ENCODE peak calls at places on chromosomes 13 and 19, in nine cellular contexts. One of them, this sample, is unnamed.

GRCh38 chr13:110713981-110714797 is 689 bp downstream of the ING1 start:
- DNase-seq in psoas muscle: peak
- DNase-seq in colonic mucosa: peak
- DNase-seq in pancreas: peak
- DNase-seq in omental fat pad: no peak
- DNase-seq in lower lobe of right lung: peak
- DNase-seq in WTC11: peak
- DNase-seq in LNCaP clone FGC: no peak
- DNase-seq in cardiac fibroblast: peak
- DNase-seq in this sample: no peak

GRCh38 chr13:94765814-94766213 is 53.5 kb upstream of the SOX21 start:
- DNase-seq in lower lobe of right lung: no peak
- DNase-seq in pancreas: no peak
- DNase-seq in cardiac fibroblast: no peak
- DNase-seq in LNCaP clone FGC: no peak
- DNase-seq in WTC11: peak
- DNase-seq in colonic mucosa: no peak
- DNase-seq in psoas muscle: no peak
- DNase-seq in omental fat pad: no peak
- DNase-seq in this sample: no peak

GRCh38 chr19:1064661-1065605 is 2.0 kb upstream of the ARHGAP45 start:
- DNase-seq in colonic mucosa: peak
- DNase-seq in cardiac fibroblast: peak
- DNase-seq in omental fat pad: no peak
- DNase-seq in psoas muscle: peak
- DNase-seq in lower lobe of right lung: peak
- DNase-seq in pancreas: no peak
- DNase-seq in LNCaP clone FGC: no peak
- DNase-seq in WTC11: peak
- DNase-seq in this sample: no peak

GRCh38 chr19:45528744-45529453 is 21.6 kb downstream of the VASP start:
- DNase-seq in omental fat pad: no peak
- DNase-seq in pancreas: peak
- DNase-seq in cardiac fibroblast: peak
- DNase-seq in psoas muscle: peak
- DNase-seq in lower lobe of right lung: peak
- DNase-seq in colonic mucosa: peak
- DNase-seq in WTC11: peak
- DNase-seq in LNCaP clone FGC: no peak
- DNase-seq in this sample: no peak

GRCh38 chr19:28497137-28497536 is 715.8 kb downstream of the UQCRFS1 start:
- DNase-seq in colonic mucosa: no peak
- DNase-seq in psoas muscle: no peak
- DNase-seq in omental fat pad: no peak
- DNase-seq in cardiac fibroblast: no peak
- DNase-seq in pancreas: no peak
- DNase-seq in WTC11: no peak
- DNase-seq in lower lobe of right lung: no peak
- DNase-seq in LNCaP clone FGC: no peak
- DNase-seq in this sample: no peak

GRCh38 chr13:28052945-28053344 is 47.4 kb downstream of the FLT3 start:
- DNase-seq in omental fat pad: no peak
- DNase-seq in psoas muscle: no peak
- DNase-seq in LNCaP clone FGC: no peak
- DNase-seq in colonic mucosa: no peak
- DNase-seq in lower lobe of right lung: no peak
- DNase-seq in WTC11: no peak
- DNase-seq in cardiac fibroblast: no peak
- DNase-seq in pancreas: no peak
- DNase-seq in this sample: no peak

GRCh38 chr13:70755411-70755810 is 647.2 kb upstream of the KLHL1 start:
- DNase-seq in psoas muscle: no peak
- DNase-seq in omental fat pad: no peak
- DNase-seq in pancreas: no peak
- DNase-seq in cardiac fibroblast: no peak
- DNase-seq in LNCaP clone FGC: no peak
- DNase-seq in lower lobe of right lung: no peak
- DNase-seq in WTC11: no peak
- DNase-seq in colonic mucosa: no peak
- DNase-seq in this sample: no peak

GRCh38 chr13:61727714-61728275 is 312.1 kb upstream of the PCDH20 start:
- DNase-seq in omental fat pad: no peak
- DNase-seq in psoas muscle: no peak
- DNase-seq in pancreas: no peak
- DNase-seq in colonic mucosa: no peak
- DNase-seq in lower lobe of right lung: no peak
- DNase-seq in LNCaP clone FGC: no peak
- DNase-seq in WTC11: no peak
- DNase-seq in cardiac fibroblast: peak
- DNase-seq in this sample: no peak

GRCh38 chr13:112056284-112056727 is 10.6 kb upstream of the SOX1 start:
- DNase-seq in psoas muscle: no peak
- DNase-seq in LNCaP clone FGC: no peak
- DNase-seq in pancreas: no peak
- DNase-seq in lower lobe of right lung: no peak
- DNase-seq in cardiac fibroblast: no peak
- DNase-seq in omental fat pad: no peak
- DNase-seq in WTC11: peak
- DNase-seq in colonic mucosa: no peak
- DNase-seq in this sample: peak

GRCh38 chr19:42508892-42509444 is 19.3 kb downstream of the CEACAM1 start:
- DNase-seq in omental fat pad: no peak
- DNase-seq in pancreas: no peak
- DNase-seq in lower lobe of right lung: no peak
- DNase-seq in WTC11: no peak
- DNase-seq in psoas muscle: no peak
- DNase-seq in LNCaP clone FGC: no peak
- DNase-seq in cardiac fibroblast: no peak
- DNase-seq in colonic mucosa: no peak
- DNase-seq in this sample: no peak

GRCh38 chr13:93775507-93776108 is 549.0 kb downstream of the GPC6 start:
- DNase-seq in lower lobe of right lung: no peak
- DNase-seq in pancreas: no peak
- DNase-seq in WTC11: no peak
- DNase-seq in LNCaP clone FGC: no peak
- DNase-seq in colonic mucosa: no peak
- DNase-seq in omental fat pad: no peak
- DNase-seq in psoas muscle: no peak
- DNase-seq in cardiac fibroblast: peak
- DNase-seq in this sample: no peak

GRCh38 chr19:46659151-46660007 is 1.6 kb downstream of the DACT3 start:
- DNase-seq in pancreas: no peak
- DNase-seq in WTC11: peak
- DNase-seq in omental fat pad: no peak
- DNase-seq in lower lobe of right lung: peak
- DNase-seq in cardiac fibroblast: no peak
- DNase-seq in colonic mucosa: peak
- DNase-seq in LNCaP clone FGC: no peak
- DNase-seq in psoas muscle: peak
- DNase-seq in this sample: no peak

GRCh38 chr19:47444388-47444821 is 25.1 kb upstream of the MEIS3 start:
- DNase-seq in psoas muscle: no peak
- DNase-seq in lower lobe of right lung: no peak
- DNase-seq in cardiac fibroblast: no peak
- DNase-seq in omental fat pad: no peak
- DNase-seq in WTC11: peak
- DNase-seq in pancreas: no peak
- DNase-seq in colonic mucosa: no peak
- DNase-seq in LNCaP clone FGC: no peak
- DNase-seq in this sample: no peak

GRCh38 chr13:33244210-33244906 is 41.2 kb downstream of the STARD13 start:
- DNase-seq in LNCaP clone FGC: no peak
- DNase-seq in cardiac fibroblast: no peak
- DNase-seq in lower lobe of right lung: no peak
- DNase-seq in pancreas: no peak
- DNase-seq in psoas muscle: no peak
- DNase-seq in omental fat pad: no peak
- DNase-seq in WTC11: no peak
- DNase-seq in colonic mucosa: no peak
- DNase-seq in this sample: no peak

GRCh38 chr13:29865934-29866333 is 15.5 kb upstream of the UBL3 start:
- DNase-seq in WTC11: no peak
- DNase-seq in colonic mucosa: peak
- DNase-seq in omental fat pad: no peak
- DNase-seq in lower lobe of right lung: no peak
- DNase-seq in LNCaP clone FGC: no peak
- DNase-seq in cardiac fibroblast: no peak
- DNase-seq in pancreas: no peak
- DNase-seq in psoas muscle: no peak
- DNase-seq in this sample: no peak

GRCh38 chr19:40424637-40425449 is 949 bp downstream of the SERTAD1 start:
- DNase-seq in psoas muscle: no peak
- DNase-seq in lower lobe of right lung: no peak
- DNase-seq in pancreas: no peak
- DNase-seq in LNCaP clone FGC: no peak
- DNase-seq in omental fat pad: no peak
- DNase-seq in WTC11: no peak
- DNase-seq in cardiac fibroblast: peak
- DNase-seq in colonic mucosa: peak
- DNase-seq in this sample: no peak

GRCh38 chr19:35549174-35549788 is 3.9 kb downstream of the TMEM147 start:
- DNase-seq in LNCaP clone FGC: no peak
- DNase-seq in omental fat pad: no peak
- DNase-seq in pancreas: peak
- DNase-seq in lower lobe of right lung: no peak
- DNase-seq in cardiac fibroblast: peak
- DNase-seq in psoas muscle: no peak
- DNase-seq in WTC11: peak
- DNase-seq in colonic mucosa: peak
- DNase-seq in this sample: no peak

GRCh38 chr19:57560049-57560491 is 407 bp upstream of the ZNF550 start:
- DNase-seq in omental fat pad: no peak
- DNase-seq in cardiac fibroblast: peak
- DNase-seq in colonic mucosa: no peak
- DNase-seq in psoas muscle: peak
- DNase-seq in LNCaP clone FGC: no peak
- DNase-seq in pancreas: peak
- DNase-seq in WTC11: no peak
- DNase-seq in lower lobe of right lung: peak
- DNase-seq in this sample: no peak

GRCh38 chr13:51588406-51588949 is 4.2 kb downstream of the WDFY2 start:
- DNase-seq in cardiac fibroblast: no peak
- DNase-seq in pancreas: no peak
- DNase-seq in LNCaP clone FGC: no peak
- DNase-seq in psoas muscle: no peak
- DNase-seq in omental fat pad: no peak
- DNase-seq in colonic mucosa: no peak
- DNase-seq in WTC11: no peak
- DNase-seq in lower lobe of right lung: no peak
- DNase-seq in this sample: no peak

GRCh38 chr13:113005076-113005865 is 36.3 kb downstream of the MCF2L start:
- DNase-seq in omental fat pad: no peak
- DNase-seq in WTC11: no peak
- DNase-seq in cardiac fibroblast: no peak
- DNase-seq in colonic mucosa: no peak
- DNase-seq in lower lobe of right lung: no peak
- DNase-seq in psoas muscle: no peak
- DNase-seq in LNCaP clone FGC: no peak
- DNase-seq in pancreas: no peak
- DNase-seq in this sample: no peak

GRCh38 chr13:108496364-108497215 is 132.8 kb upstream of the MYO16 start:
- DNase-seq in colonic mucosa: no peak
- DNase-seq in psoas muscle: no peak
- DNase-seq in cardiac fibroblast: peak
- DNase-seq in LNCaP clone FGC: no peak
- DNase-seq in lower lobe of right lung: no peak
- DNase-seq in WTC11: no peak
- DNase-seq in pancreas: no peak
- DNase-seq in omental fat pad: no peak
- DNase-seq in this sample: no peak
- TF ChIP-seq CTCF in colonic mucosa: no peak
- TF ChIP-seq CTCF in psoas muscle: no peak
- TF ChIP-seq CTCF in cardiac fibroblast: no peak
- TF ChIP-seq CTCF in LNCaP clone FGC: no peak
- TF ChIP-seq CTCF in lower lobe of right lung: no peak
- TF ChIP-seq CTCF in WTC11: no peak
- TF ChIP-seq CTCF in pancreas: no peak
- TF ChIP-seq CTCF in omental fat pad: no peak
- TF ChIP-seq CTCF in this sample: no peak

DNA sequence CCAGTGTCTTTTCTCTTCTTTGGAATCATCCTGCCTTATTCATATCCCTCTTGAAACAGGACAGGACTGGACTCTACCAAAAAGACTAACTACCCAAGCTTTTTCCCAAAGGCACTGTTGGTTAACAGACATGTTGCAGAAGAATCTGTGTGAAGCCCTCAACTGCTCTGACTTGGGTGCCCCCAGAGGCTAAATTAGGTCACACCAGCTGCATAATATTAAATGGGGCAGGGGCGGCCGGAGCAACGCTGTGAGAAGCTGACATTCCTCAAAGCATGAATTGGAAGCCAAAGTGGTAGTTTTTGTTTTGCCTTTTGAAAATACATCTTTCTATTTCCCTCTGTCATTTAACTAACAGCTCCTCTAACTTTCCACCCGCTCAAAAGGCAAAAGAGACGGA is 185.9 kb downstream of the LHFPL6 start:
- DNase-seq in psoas muscle: no peak
- DNase-seq in omental fat pad: no peak
- DNase-seq in lower lobe of right lung: no peak
- DNase-seq in colonic mucosa: no peak
- DNase-seq in pancreas: no peak
- DNase-seq in cardiac fibroblast: peak
- DNase-seq in LNCaP clone FGC: no peak
- DNase-seq in WTC11: peak
- DNase-seq in this sample: no peak
- TF ChIP-seq CTCF in psoas muscle: no peak
- TF ChIP-seq CTCF in omental fat pad: no peak
- TF ChIP-seq CTCF in lower lobe of right lung: peak
- TF ChIP-seq CTCF in colonic mucosa: no peak
- TF ChIP-seq CTCF in pancreas: no peak
- TF ChIP-seq CTCF in cardiac fibroblast: peak
- TF ChIP-seq CTCF in LNCaP clone FGC: no peak
- TF ChIP-seq CTCF in WTC11: peak
- TF ChIP-seq CTCF in this sample: peak

DNA sequence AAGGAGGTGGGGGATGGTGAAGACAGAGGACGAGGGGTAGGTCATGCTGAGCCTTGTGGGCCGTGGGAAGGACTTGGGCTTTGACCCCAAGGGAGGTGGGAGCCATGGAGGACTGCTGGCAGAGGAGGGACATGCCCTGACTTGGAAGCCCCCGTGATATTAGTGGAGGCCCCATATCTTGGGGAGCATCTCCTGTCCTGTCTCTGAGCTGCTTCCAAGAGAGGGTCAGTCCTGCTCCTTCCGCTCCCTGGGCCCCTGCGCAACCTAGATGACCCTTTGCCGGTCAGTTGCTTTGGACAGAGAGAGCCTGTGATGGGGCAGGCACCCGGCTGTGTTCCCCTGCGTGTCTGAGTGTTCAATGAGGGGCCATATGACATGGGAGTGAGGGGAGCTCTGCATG is 5.2 kb downstream of the TLE6 start:
- DNase-seq in omental fat pad: no peak
- DNase-seq in WTC11: no peak
- DNase-seq in psoas muscle: no peak
- DNase-seq in colonic mucosa: no peak
- DNase-seq in LNCaP clone FGC: no peak
- DNase-seq in pancreas: no peak
- DNase-seq in cardiac fibroblast: no peak
- DNase-seq in lower lobe of right lung: no peak
- DNase-seq in this sample: no peak
- TF ChIP-seq CTCF in omental fat pad: no peak
- TF ChIP-seq CTCF in WTC11: no peak
- TF ChIP-seq CTCF in psoas muscle: no peak
- TF ChIP-seq CTCF in colonic mucosa: no peak
- TF ChIP-seq CTCF in LNCaP clone FGC: no peak
- TF ChIP-seq CTCF in pancreas: no peak
- TF ChIP-seq CTCF in cardiac fibroblast: no peak
- TF ChIP-seq CTCF in lower lobe of right lung: no peak
- TF ChIP-seq CTCF in this sample: no peak

GRCh38 chr19:15112385-15112784 is 5.2 kb downstream of the SYDE1 start:
- DNase-seq in cardiac fibroblast: no peak
- DNase-seq in colonic mucosa: no peak
- DNase-seq in psoas muscle: no peak
- DNase-seq in pancreas: no peak
- DNase-seq in LNCaP clone FGC: no peak
- DNase-seq in lower lobe of right lung: no peak
- DNase-seq in WTC11: peak
- DNase-seq in omental fat pad: no peak
- DNase-seq in this sample: no peak
- TF ChIP-seq CTCF in cardiac fibroblast: no peak
- TF ChIP-seq CTCF in colonic mucosa: no peak
- TF ChIP-seq CTCF in psoas muscle: no peak
- TF ChIP-seq CTCF in pancreas: no peak
- TF ChIP-seq CTCF in LNCaP clone FGC: no peak
- TF ChIP-seq CTCF in lower lobe of right lung: no peak
- TF ChIP-seq CTCF in WTC11: peak
- TF ChIP-seq CTCF in omental fat pad: no peak
- TF ChIP-seq CTCF in this sample: peak